ENCODE peak calls at places on chromosomes 12 and 14, in five cellular contexts. One of them, this sample, is unnamed.
A peak's percentile ranks its signal among the peaks of the same experiment; 100 is the strongest.

GRCh38 chr12:153080-153746 is 60.7 kb downstream of the SLC6A12 start:
- DNase-seq in NCI-H2171 treated with DMSO at 0.1 percent for 48 hours: peak; percentile 80
- DNase-seq in astrocyte of the spinal cord: peak; percentile 23
- DNase-seq in GM19239: peak; percentile 70
- DNase-seq in Peyer's patch: peak; percentile 86
- DNase-seq in this sample: peak; percentile 70

GRCh38 chr14:92670177-92670576 is 78.2 kb downstream of the LGMN start:
- DNase-seq in NCI-H2171 treated with DMSO at 0.1 percent for 48 hours: peak; percentile 95
- DNase-seq in astrocyte of the spinal cord: peak; percentile 63
- DNase-seq in GM19239: peak; percentile 60
- DNase-seq in Peyer's patch: no peak
- DNase-seq in this sample: no peak

GRCh38 chr12:12804011-12804410 is 9.1 kb upstream of the DDX47 start:
- DNase-seq in NCI-H2171 treated with DMSO at 0.1 percent for 48 hours: no peak
- DNase-seq in astrocyte of the spinal cord: peak; percentile 41
- DNase-seq in GM19239: no peak
- DNase-seq in Peyer's patch: peak; percentile 58
- DNase-seq in this sample: peak; percentile 56

GRCh38 chr12:71664411-71665108 is 459 bp downstream of the THAP2 start:
- DNase-seq in NCI-H2171 treated with DMSO at 0.1 percent for 48 hours: peak; percentile 46
- DNase-seq in astrocyte of the spinal cord: no peak
- DNase-seq in GM19239: no peak
- DNase-seq in Peyer's patch: no peak
- DNase-seq in this sample: no peak

GRCh38 chr14:88005978-88006851 is 1.3 kb downstream of the GPR65 start:
- DNase-seq in NCI-H2171 treated with DMSO at 0.1 percent for 48 hours: no peak
- DNase-seq in astrocyte of the spinal cord: no peak
- DNase-seq in GM19239: no peak
- DNase-seq in Peyer's patch: peak; percentile 85
- DNase-seq in this sample: peak; percentile 19

GRCh38 chr12:68451261-68452091 is 119.3 kb upstream of the MDM1 start:
- DNase-seq in NCI-H2171 treated with DMSO at 0.1 percent for 48 hours: no peak
- DNase-seq in astrocyte of the spinal cord: peak; percentile 76
- DNase-seq in GM19239: peak; percentile 28
- DNase-seq in Peyer's patch: peak; percentile 58
- DNase-seq in this sample: peak; percentile 23

GRCh38 chr12:76329163-76329562 is 19.1 kb downstream of the BBS10 start:
- DNase-seq in NCI-H2171 treated with DMSO at 0.1 percent for 48 hours: no peak
- DNase-seq in astrocyte of the spinal cord: peak; percentile 63
- DNase-seq in GM19239: no peak
- DNase-seq in Peyer's patch: no peak
- DNase-seq in this sample: no peak

GRCh38 chr12:48787791-48788521 is 933 bp downstream of the ADCY6 start:
- DNase-seq in NCI-H2171 treated with DMSO at 0.1 percent for 48 hours: no peak
- DNase-seq in astrocyte of the spinal cord: no peak
- DNase-seq in GM19239: no peak
- DNase-seq in Peyer's patch: no peak
- DNase-seq in this sample: no peak

GRCh38 chr14:89190779-89191513 is 226.1 kb downstream of the FOXN3 start:
- DNase-seq in NCI-H2171 treated with DMSO at 0.1 percent for 48 hours: peak; percentile 69
- DNase-seq in astrocyte of the spinal cord: no peak
- DNase-seq in GM19239: no peak
- DNase-seq in Peyer's patch: no peak
- DNase-seq in this sample: no peak

GRCh38 chr12:5295151-5295550 is 136.8 kb upstream of the NTF3 start:
- DNase-seq in NCI-H2171 treated with DMSO at 0.1 percent for 48 hours: no peak
- DNase-seq in astrocyte of the spinal cord: no peak
- DNase-seq in GM19239: no peak
- DNase-seq in Peyer's patch: no peak
- DNase-seq in this sample: no peak

This sample was measured in left colon.